ENCODE peak calls at places on chromosomes 5 and 9, in four cellular contexts. U, L, R and F are unnamed samples.

GRCh38 chr9:8183618-8184017 is 384.0 kb upstream of the DMAC1 start:
- DNase-seq in U (no peak), L (no peak), R (no peak), F (no peak)

GRCh38 chr9:99005651-99006050 is 61.9 kb downstream of the COL15A1 start:
- DNase-seq in U (no peak), L (no peak), R (no peak), F (no peak)

GRCh38 chr5:15794117-15794985 is 294.4 kb downstream of the FBXL7 start:
- DNase-seq in U (no peak), L (peak; percentile 13), R (no peak), F (no peak)

GRCh38 chr9:77725820-77726219 is 77.7 kb upstream of the GNA14 start:
- DNase-seq in U (no peak), L (no peak), R (no peak), F (no peak)

GRCh38 chr5:138677782-138678181 is 75.4 kb upstream of the CTNNA1 start:
- DNase-seq in U (no peak), L (no peak), R (no peak), F (no peak)

GRCh38 chr5:43553381-43553780 is 3.5 kb downstream of the PAIP1 start:
- DNase-seq in U (no peak), L (peak; percentile 20), R (no peak), F (no peak)

GRCh38 chr9:114237781-114238180 is 82.4 kb downstream of the COL27A1 start:
- DNase-seq in U (no peak), L (no peak), R (no peak), F (no peak)

GRCh38 chr9:109286571-109286977 is 34.3 kb downstream of the EPB41L4B start:
- DNase-seq in U (no peak), L (peak; percentile 97), R (no peak), F (no peak)

GRCh38 chr9:35908484-35909125 is 685 bp upstream of the SPAAR start:
- DNase-seq in U (no peak), L (no peak), R (no peak), F (no peak)

GRCh38 chr5:94197970-94198369 is 420.4 kb downstream of the KIAA0825 start:
- DNase-seq in U (no peak), L (no peak), R (no peak), F (no peak)

GRCh38 chr5:1014781-1015221 is 6.2 kb downstream of the NKD2 start:
- DNase-seq in U (no peak), L (no peak), R (peak; percentile 15), F (no peak)

GRCh38 chr9:113694912-113695900 is 180.9 kb upstream of the ZNF618 start:
- DNase-seq in U (no peak), L (no peak), R (no peak), F (no peak)

GRCh38 chr9:98570055-98570454 is 138.7 kb downstream of the GABBR2 start:
- DNase-seq in U (no peak), L (no peak), R (no peak), F (no peak)

GRCh38 chr9:69984831-69985230 is 58.8 kb upstream of the MAMDC2 start:
- DNase-seq in U (no peak), L (no peak), R (no peak), F (no peak)

GRCh38 chr5:33316773-33317172 is 124.0 kb upstream of the TARS1 start:
- DNase-seq in U (no peak), L (peak; percentile 59), R (no peak), F (no peak)

GRCh38 chr9:81717061-81717746 is 27.9 kb upstream of the TLE1 start:
- DNase-seq in U (no peak), L (no peak), R (no peak), F (no peak)

GRCh38 chr5:75847561-75848021 is 130.4 kb upstream of the POC5 start:
- DNase-seq in U (no peak), L (no peak), R (no peak), F (no peak)

GRCh38 chr9:131999692-132000551 is 79.7 kb downstream of the MED27 start:
- DNase-seq in U (no peak), L (peak; percentile 87), R (no peak), F (no peak)

GRCh38 chr5:177419045-177419444 is 7.4 kb upstream of the GRK6 start:
- DNase-seq in U (no peak), L (peak; percentile 40), R (no peak), F (no peak)

GRCh38 chr5:168779333-168779732 is 200.2 kb upstream of the PANK3 start:
- DNase-seq in U (no peak), L (no peak), R (no peak), F (no peak)

GRCh38 chr5:6543830-6544560 is 88.8 kb downstream of the NSUN2 start:
- DNase-seq in U (no peak), L (no peak), R (peak; percentile 18), F (no peak)

GRCh38 chr9:93127395-93127911 is 6.6 kb downstream of the NINJ1 start:
- DNase-seq in U (peak; percentile 34), L (no peak), R (no peak), F (no peak)

GRCh38 chr5:91111473-91112238 is 271.5 kb downstream of the ARRDC3 start:
- DNase-seq in U (no peak), L (peak; percentile 50), R (no peak), F (no peak)

GRCh38 chr5:171858303-171858702 is 72.7 kb downstream of the SMIM23 start:
- DNase-seq in U (no peak), L (peak; percentile 16), R (no peak), F (no peak)

GRCh38 chr9:111148994-111149759 is 110.9 kb upstream of the LPAR1 start:
- DNase-seq in U (no peak), L (peak; percentile 26), R (no peak), F (no peak)

GRCh38 chr9:87063246-87063645 is 115.9 kb upstream of the GAS1 start:
- DNase-seq in U (no peak), L (no peak), R (no peak), F (no peak)

GRCh38 chr5:106376522-106376921 is 1294.2 kb downstream of the EFNA5 start:
- DNase-seq in U (no peak), L (peak; percentile 20), R (no peak), F (no peak)